ENCODE peak calls at places on chromosomes 2 and 18, in four cellular contexts. D is activated CD4-positive, alpha-beta T cell treated with anti-CD3 and anti-CD28 coated beads for 48 hours; G is fibroblast of pulmonary artery; K is A549. P is an unnamed sample.

GRCh38 chr2:181658444-181658843 is 1.5 kb upstream of the CERKL start:
- DNase-seq in D (no peak), G (no peak), K (no peak), P (no peak)

GRCh38 chr2:27442981-27443323 is 771 bp downstream of the KRTCAP3 start:
- DNase-seq in D (no peak), G (no peak), K (no peak), P (no peak)

GRCh38 chr18:48007955-48008701 is 77.7 kb upstream of the SMAD2 start:
- DNase-seq in D (peak), G (peak), K (peak), P (peak)

GRCh38 chr2:64101141-64101591 is 43.1 kb downstream of the PELI1 start:
- DNase-seq in D (no peak), G (peak), K (no peak), P (no peak)

GRCh38 chr2:164314148-164314547 is 307.1 kb downstream of the GRB14 start:
- DNase-seq in D (no peak), G (peak), K (no peak), P (peak)

GRCh38 chr2:42957109-42958035 is 165.0 kb upstream of the HAAO start:
- DNase-seq in D (no peak), G (no peak), K (no peak), P (peak)

GRCh38 chr2:204625135-204625534 is 79.9 kb downstream of the PARD3B start:
- DNase-seq in D (no peak), G (peak), K (no peak), P (peak)

GRCh38 chr2:218318241-218318640 is 25.9 kb upstream of the TMBIM1 start:
- DNase-seq in D (no peak), G (no peak), K (no peak), P (no peak)

GRCh38 chr18:31506024-31506742 is 8.2 kb downstream of the DSG2 start:
- DNase-seq in D (no peak), G (peak), K (peak), P (peak)

GRCh38 chr2:241801611-241802420 is 7.2 kb upstream of the NEU4 start:
- DNase-seq in D (no peak), G (no peak), K (no peak), P (no peak)

GRCh38 chr18:36066001-36066400 is 1.4 kb downstream of the RPRD1A start:
- DNase-seq in D (no peak), G (peak), K (no peak), P (peak)

GRCh38 chr2:19299522-19299921 is 58.9 kb downstream of the OSR1 start:
- DNase-seq in D (no peak), G (no peak), K (no peak), P (no peak)

GRCh38 chr2:32820701-32821100 is 126.1 kb upstream of the LTBP1 start:
- DNase-seq in D (no peak), G (no peak), K (no peak), P (no peak)